ENCODE peak calls at places on chromosome 4, in five cellular contexts. M is pancreas, S is neural progenitor cell, W is cardiac muscle cell, N is MM.1S. Q is an unnamed sample.

GRCh38 chr4:141853091-141853734 is 216.8 kb downstream of the IL15 start:
- DNase-seq in M (peak; percentile 38), S (no peak), W (no peak), N (no peak), Q (no peak)

GRCh38 chr4:142435599-142436235 is 410.4 kb downstream of the INPP4B start:
- DNase-seq in M (no peak), S (peak; percentile 83), W (peak; percentile 12), N (no peak), Q (no peak)

GRCh38 chr4:18012115-18012806 is 9.3 kb downstream of the LCORL start:
- DNase-seq in M (no peak), S (no peak), W (no peak), N (no peak), Q (no peak)

GRCh38 chr4:25569726-25570125 is 85.9 kb upstream of the SLC34A2 start:
- DNase-seq in M (no peak), S (no peak), W (no peak), N (no peak), Q (no peak)

GRCh38 chr4:25888781-25889180 is 25.2 kb upstream of the SMIM20 start:
- DNase-seq in M (no peak), S (no peak), W (no peak), N (no peak), Q (no peak)

GRCh38 chr4:125070869-125071268 is 243.9 kb upstream of the FAT4 start:
- DNase-seq in M (no peak), S (no peak), W (peak; percentile 70), N (peak; percentile 36), Q (no peak)

GRCh38 chr4:142840516-142841123 is 5.5 kb downstream of the INPP4B start:
- DNase-seq in M (no peak), S (peak; percentile 51), W (peak; percentile 52), N (peak; percentile 43), Q (no peak)

GRCh38 chr4:109978704-109979103 is 66.0 kb downstream of the EGF start:
- DNase-seq in M (no peak), S (peak; percentile 58), W (no peak), N (no peak), Q (no peak)

GRCh38 chr4:66284991-66285451 is 614.7 kb upstream of the EPHA5 start:
- DNase-seq in M (no peak), S (no peak), W (no peak), N (no peak), Q (no peak)

GRCh38 chr4:146370841-146371240 is 150.9 kb downstream of the SLC10A7 start:
- DNase-seq in M (no peak), S (no peak), W (no peak), N (no peak), Q (no peak)

GRCh38 chr4:6992728-6993655 is 50.2 kb upstream of the TADA2B start:
- DNase-seq in M (no peak), S (no peak), W (no peak), N (peak; percentile 78), Q (no peak)

GRCh38 chr4:15758294-15758693 is 19.8 kb upstream of the CD38 start:
- DNase-seq in M (no peak), S (no peak), W (no peak), N (no peak), Q (no peak)

GRCh38 chr4:11914406-11914805 is 485.7 kb upstream of the HS3ST1 start:
- DNase-seq in M (no peak), S (peak; percentile 93), W (no peak), N (no peak), Q (no peak)

GRCh38 chr4:85084371-85085170 is 118.1 kb upstream of the WDFY3 start:
- DNase-seq in M (peak; percentile 16), S (peak; percentile 81), W (peak; percentile 81), N (peak; percentile 77), Q (no peak)

GRCh38 chr4:54877006-54877405 is 219.2 kb downstream of the KIT start:
- DNase-seq in M (no peak), S (no peak), W (no peak), N (no peak), Q (no peak)

GRCh38 chr4:40316333-40316781 is 18.8 kb upstream of the CHRNA9 start:
- DNase-seq in M (no peak), S (no peak), W (no peak), N (peak; percentile 11), Q (no peak)

GRCh38 chr4:123784626-123785025 is 388.0 kb downstream of the SPRY1 start:
- DNase-seq in M (no peak), S (no peak), W (no peak), N (no peak), Q (no peak)

GRCh38 chr4:67437974-67438713 is 107.2 kb downstream of the CENPC start:
- DNase-seq in M (no peak), S (no peak), W (no peak), N (no peak), Q (no peak)

GRCh38 chr4:8508731-8509130 is 68.2 kb downstream of the TRMT44 start:
- DNase-seq in M (no peak), S (no peak), W (no peak), N (no peak), Q (no peak)

GRCh38 chr4:40992472-40993298 is 221.7 kb downstream of the APBB2 start:
- DNase-seq in M (no peak), S (no peak), W (no peak), N (no peak), Q (no peak)

GRCh38 chr4:40980318-40980883 is 230.6 kb downstream of the NSUN7 start:
- DNase-seq in M (no peak), S (peak; percentile 54), W (peak; percentile 13), N (peak; percentile 12), Q (no peak)

GRCh38 chr4:4859799-4860380 is 425 bp downstream of the MSX1 start:
- DNase-seq in M (no peak), S (peak; percentile 43), W (peak; percentile 68), N (peak; percentile 39), Q (peak; percentile 57)

GRCh38 chr4:53068755-53069154 is 206.6 kb downstream of the RASL11B start:
- DNase-seq in M (no peak), S (no peak), W (no peak), N (no peak), Q (no peak)

DNA sequence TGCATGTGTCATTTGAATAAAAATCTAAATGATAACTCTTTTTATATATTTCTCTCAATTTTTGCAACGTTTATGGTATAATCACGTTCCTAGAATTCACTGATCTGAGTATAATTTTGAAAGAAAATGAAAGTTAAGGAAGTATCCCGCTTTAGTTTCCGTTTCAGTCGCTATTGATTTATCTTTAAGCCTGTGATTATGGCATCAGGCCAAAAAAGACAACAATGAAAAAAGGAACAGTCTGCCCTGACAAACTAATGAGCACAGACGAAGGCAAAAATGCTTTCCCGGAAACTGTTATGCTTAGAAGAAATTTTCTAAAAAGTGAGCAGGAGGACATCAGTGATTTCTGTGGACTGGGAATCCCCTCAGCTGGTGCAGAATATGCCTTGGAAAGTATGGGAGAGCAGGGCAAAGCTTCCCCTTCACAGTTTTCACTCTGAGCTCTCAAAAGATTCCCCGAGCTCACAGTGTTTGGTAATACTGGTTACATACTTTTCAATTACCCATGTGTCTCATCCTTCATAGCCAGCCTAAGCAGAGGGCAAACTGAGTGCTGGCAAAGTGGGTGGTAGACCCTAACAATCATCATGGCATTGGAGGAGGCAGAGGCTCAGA is 5.1 kb upstream of the CXCL10 start:
- DNase-seq in M (no peak), S (no peak), W (no peak), N (no peak), Q (no peak)
- H3K4me3 ChIP-seq in M (no peak overlapping the region), S (no peak overlapping the region), W (no peak overlapping the region), N (no peak overlapping the region), Q (peak overlapping the region; percentile 46)

GRCh38 chr4:182143086-182143821 is 99.9 kb upstream of the TENM3 start:
- DNase-seq in M (no peak), S (peak; percentile 53), W (peak; percentile 12), N (no peak), Q (peak; percentile 12)
- H3K27ac ChIP-seq in M (no peak overlapping the region), S (no peak overlapping the region), W (no peak overlapping the region), N (no peak overlapping the region), Q (no peak overlapping the region)

DNA sequence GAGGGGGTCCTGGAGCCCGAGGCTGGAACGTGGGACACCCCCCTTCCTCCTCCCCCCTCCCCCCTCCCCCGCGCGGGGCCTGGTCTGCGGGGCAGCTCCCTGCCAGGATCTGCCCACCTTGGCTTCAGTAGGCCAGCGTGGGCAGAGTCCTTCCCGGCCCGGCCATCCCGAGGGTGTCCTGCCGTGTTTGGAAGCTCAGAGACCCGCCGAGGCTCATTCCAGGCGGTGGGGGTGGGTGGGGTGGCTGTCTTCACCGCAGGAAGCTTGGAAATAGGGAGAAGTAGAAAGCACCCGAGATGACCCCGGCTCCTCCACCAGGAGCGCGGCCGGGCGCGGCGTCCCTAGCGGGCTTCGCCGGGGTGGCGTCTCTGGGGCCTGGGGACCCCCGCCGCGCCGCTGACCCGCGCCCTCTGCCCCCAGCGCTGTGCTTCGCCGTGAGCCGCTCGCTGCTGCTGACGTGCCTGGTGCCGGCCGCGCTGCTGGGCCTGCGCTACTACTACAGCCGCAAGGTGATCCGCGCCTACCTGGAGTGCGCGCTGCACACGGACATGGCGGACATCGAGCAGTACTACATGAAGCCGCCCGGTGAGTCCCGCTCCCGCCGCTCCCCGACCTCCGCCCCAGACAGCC is 1.6 kb downstream of the NAT8L start:
- DNase-seq in M (no peak), S (peak; percentile 65), W (peak; percentile 14), N (no peak), Q (peak; percentile 49)
- TF ChIP-seq CTCF in M (no peak), S (no peak), W (no peak), N (no peak), Q (no peak)

GRCh38 chr4:153488719-153489384 is 22.7 kb downstream of the TMEM131L start:
- DNase-seq in M (no peak), S (peak; percentile 33), W (no peak), N (no peak), Q (peak; percentile 53)
- H3K4me3 ChIP-seq in M (no peak overlapping the region), S (no peak overlapping the region), W (no peak overlapping the region), N (no peak overlapping the region), Q (peak overlapping the region; percentile 52)

GRCh38 chr4:95549246-95550138 is 719 bp upstream of the UNC5C start:
- DNase-seq in M (no peak), S (peak; percentile 70), W (peak; percentile 78), N (no peak), Q (peak; percentile 76)
- H3K27ac ChIP-seq in M (no peak overlapping the region), S (no peak overlapping the region), W (peak overlapping the region; percentile 78), N (no peak overlapping the region), Q (peak overlapping the region; percentile 50)

GRCh38 chr4:121070696-121071639 is 1.4 kb downstream of the NDNF start:
- DNase-seq in M (peak; percentile 31), S (peak; percentile 79), W (peak; percentile 67), N (peak; percentile 78), Q (peak; percentile 70)
- TF ChIP-seq CTCF in M (peak; percentile 11), S (peak; percentile 57), W (peak; percentile 44), N (peak; percentile 55), Q (peak; percentile 24)

DNA sequence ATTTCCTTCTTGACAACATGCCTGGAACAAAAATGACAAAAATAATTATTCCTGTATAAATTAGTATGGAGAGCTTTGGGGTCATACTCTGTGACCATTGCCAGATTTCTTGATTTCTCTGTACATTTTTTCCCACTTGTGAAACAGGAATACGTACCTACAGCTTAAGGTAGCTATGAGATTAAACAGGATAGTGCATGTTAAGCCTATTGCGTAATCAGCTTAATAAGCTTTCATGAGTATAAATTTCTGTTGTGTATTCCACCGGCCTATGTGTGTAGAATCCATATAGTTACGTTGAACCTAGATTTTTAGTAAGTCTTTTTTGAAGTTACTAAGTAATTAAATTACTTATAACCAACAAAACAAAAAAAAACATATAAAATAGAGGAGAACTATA is 334.9 kb downstream of the DCTD start:
- DNase-seq in M (no peak), S (no peak), W (no peak), N (no peak), Q (no peak)
- H3K4me3 ChIP-seq in M (no peak overlapping the region), S (no peak overlapping the region), W (no peak overlapping the region), N (no peak overlapping the region), Q (no peak overlapping the region)